ENCODE peak calls at places on chromosomes 16 and 17, in seven cellular contexts. Q is glutamatergic neuron, L is BE2C, O is kidney glomerular epithelial cell, U is NCI-H1105, A is nucleus accumbens, J is lung. T is an unnamed sample.

GRCh38 chr16:23801387-23801786 is 34.4 kb upstream of the PRKCB start:
- DNase-seq in L (peak), O (peak), Q (peak), A (peak), J (peak), U (no peak), T (peak)

GRCh38 chr16:78529881-78530280 is 430.4 kb downstream of the WWOX start:
- DNase-seq in Q (no peak), O (no peak), L (no peak), J (no peak), A (no peak), U (no peak), T (no peak)

GRCh38 chr16:57485916-57486857 is at the start of gene DOK4:
- DNase-seq in A (peak), U (peak), L (peak), Q (peak), J (peak), O (peak), T (peak)

GRCh38 chr17:19447085-19447583 is 36.1 kb downstream of the RNF112 start:
- DNase-seq in U (peak), O (peak), Q (peak), A (peak), L (peak), J (peak), T (peak)

GRCh38 chr16:27945233-27945975 is 118.1 kb downstream of the GSG1L start:
- DNase-seq in L (no peak), J (no peak), U (no peak), A (no peak), O (no peak), Q (peak), T (peak)

GRCh38 chr17:41329279-41329925 is 13.9 kb upstream of the KRTAP17-1 start:
- DNase-seq in A (no peak), L (peak), Q (peak), U (peak), O (peak), J (peak), T (peak)

GRCh38 chr16:84608281-84608680 is 9.6 kb downstream of the COTL1 start:
- DNase-seq in J (no peak), Q (no peak), U (no peak), A (no peak), L (no peak), O (no peak), T (no peak)

GRCh38 chr17:63699638-63700527 is at the start of gene LIMD2:
- DNase-seq in A (peak), Q (peak), O (no peak), L (peak), U (peak), J (no peak), T (peak)

GRCh38 chr16:83937922-83938875 is 14.8 kb upstream of the OSGIN1 start:
- DNase-seq in Q (no peak), O (no peak), U (no peak), L (no peak), J (no peak), A (no peak), T (no peak)

GRCh38 chr17:5758651-5759050 is 174.3 kb upstream of the NLRP1 start:
- DNase-seq in U (no peak), L (peak), O (peak), J (no peak), Q (no peak), A (no peak), T (peak)

GRCh38 chr17:4738136-4739121 is 1.2 kb upstream of the ZMYND15 start:
- DNase-seq in L (no peak), O (peak), U (no peak), J (peak), Q (no peak), A (no peak), T (peak)

T was measured in GM23338.